ENCODE peak calls at places on chromosomes 3 and 15, in six cellular contexts. C is IMR-90; Z is NCI-H1105 treated with DMSO at 0.1 percent for 48 hours; A is AG10803; J is RKO; M is activated gamma-delta T cell treated with anti-CD3 and anti-CD28 coated beads, Interleukin-2, amount 50 U/mL, for 16 hours. W is an unnamed sample.
A peak's percentile ranks its signal among the peaks of the same experiment; 100 is the strongest.

GRCh38 chr3:57675530-57675929 is 17.3 kb downstream of the DENND6A start:
- DNase-seq in C (no peak), Z (no peak), A (no peak), J (no peak), M (no peak), W (no peak)

GRCh38 chr3:14435175-14436011 is 33.0 kb downstream of the SLC6A6 start:
- DNase-seq in C (no peak), Z (no peak), A (peak; percentile 42), J (no peak), M (no peak), W (no peak)

GRCh38 chr15:95845862-95846515 is 484.5 kb upstream of the NR2F2 start:
- DNase-seq in C (peak; percentile 81), Z (no peak), A (no peak), J (no peak), M (no peak), W (no peak)

GRCh38 chr3:67947808-67948508 is 293.5 kb upstream of the SUCLG2 start:
- DNase-seq in C (no peak), Z (no peak), A (no peak), J (no peak), M (peak; percentile 22), W (peak; percentile 56)

GRCh38 chr3:161369531-161369930 is 1.8 kb downstream of the SPTSSB start:
- DNase-seq in C (no peak), Z (no peak), A (no peak), J (no peak), M (no peak), W (no peak)

GRCh38 chr15:68148039-68148438 is 57.1 kb downstream of the CALML4 start:
- DNase-seq in C (no peak), Z (no peak), A (no peak), J (no peak), M (no peak), W (no peak)

GRCh38 chr15:22939652-22940061 is 40.5 kb downstream of the CYFIP1 start:
- DNase-seq in C (no peak), Z (no peak), A (no peak), J (no peak), M (no peak), W (no peak)

GRCh38 chr3:67109651-67110204 is 111.6 kb downstream of the KBTBD8 start:
- DNase-seq in C (peak; percentile 85), Z (peak; percentile 46), A (peak; percentile 74), J (peak; percentile 81), M (no peak), W (no peak)

GRCh38 chr3:178754852-178755510 is 218.7 kb downstream of the KCNMB2 start:
- DNase-seq in C (no peak), Z (no peak), A (no peak), J (no peak), M (no peak), W (no peak)

GRCh38 chr3:156751461-156752025 is 74.6 kb upstream of the LEKR1 start:
- DNase-seq in C (peak; percentile 79), Z (no peak), A (peak; percentile 99), J (no peak), M (no peak), W (no peak)

GRCh38 chr15:88385078-88385700 is 82.0 kb downstream of the MRPL46 start:
- DNase-seq in C (peak; percentile 32), Z (no peak), A (peak; percentile 60), J (peak; percentile 72), M (no peak), W (no peak)

GRCh38 chr3:187209501-187209900 is 12.2 kb downstream of the RTP1 start:
- DNase-seq in C (no peak), Z (no peak), A (peak; percentile 89), J (no peak), M (no peak), W (no peak)

GRCh38 chr3:182179631-182180030 is 467.9 kb downstream of the SOX2 start:
- DNase-seq in C (no peak), Z (peak; percentile 12), A (no peak), J (no peak), M (no peak), W (no peak)

GRCh38 chr3:119357190-119357589 is 63.0 kb downstream of the ARHGAP31 start:
- DNase-seq in C (no peak), Z (no peak), A (no peak), J (no peak), M (no peak), W (no peak)

GRCh38 chr3:9079674-9080073 is 116.4 kb upstream of the RAD18 start:
- DNase-seq in C (no peak), Z (no peak), A (no peak), J (no peak), M (no peak), W (no peak)

GRCh38 chr3:194470615-194471014 is 16.2 kb downstream of the ATP13A3 start:
- DNase-seq in C (no peak), Z (no peak), A (no peak), J (no peak), M (no peak), W (no peak)

W was measured in activated naive CD8-positive, alpha-beta T cell treated with anti-CD3 and anti-CD28 coated beads, Interleukin-2, amount 10 ng/mL, durations not matched to agents 7 days and 5 days.